ENCODE peak calls at places on chromosome 11, in six cellular contexts. P, F, B, J, R and G are unnamed samples.

GRCh38 chr11:121595717-121596156 is 143.0 kb upstream of the SORL1-AS1 start:
- DNase-seq in P (peak), F (peak), B (no peak), J (peak), R (peak), G (peak)

GRCh38 chr11:26827567-26828037 is 105.7 kb upstream of the SLC5A12 start:
- DNase-seq in P (no peak), F (peak), B (no peak), J (no peak), R (no peak), G (peak)

GRCh38 chr11:2951235-2952110 is 22.3 kb upstream of the PHLDA2 start:
- DNase-seq in P (no peak), F (peak), B (no peak), J (peak), R (peak), G (peak)

GRCh38 chr11:8017894-8018741 is 31.0 kb downstream of the EIF3F start:
- DNase-seq in P (no peak), F (peak), B (peak), J (peak), R (no peak), G (peak)

GRCh38 chr11:117484159-117484558 is 156.5 kb downstream of the CEP164 start:
- DNase-seq in P (no peak), F (no peak), B (no peak), J (no peak), R (no peak), G (no peak)

GRCh38 chr11:92082652-92083051 is 142.0 kb upstream of the FAT3 start:
- DNase-seq in P (no peak), F (no peak), B (no peak), J (no peak), R (no peak), G (no peak)

GRCh38 chr11:5605849-5606248 is 9.4 kb downstream of the TRIM6 start:
- DNase-seq in P (no peak), F (peak), B (no peak), J (peak), R (peak), G (peak)

GRCh38 chr11:114164546-114164945 is 105.0 kb downstream of the ZBTB16 start:
- DNase-seq in P (no peak), F (no peak), B (no peak), J (no peak), R (no peak), G (no peak)

GRCh38 chr11:111514216-111515031 is at the start of gene HOATZ:
- DNase-seq in P (no peak), F (peak), B (no peak), J (no peak), R (no peak), G (no peak)

GRCh38 chr11:108472681-108473080 is 5.4 kb upstream of the C11orf65 start:
- DNase-seq in P (no peak), F (no peak), B (no peak), J (no peak), R (no peak), G (no peak)

GRCh38 chr11:21364866-21365624 is 695.7 kb downstream of the NELL1 start:
- DNase-seq in P (no peak), F (no peak), B (no peak), J (no peak), R (no peak), G (no peak)

GRCh38 chr11:134357545-134357839 is 25.7 kb downstream of the GLB1L2 start:
- DNase-seq in P (no peak), F (no peak), B (no peak), J (no peak), R (no peak), G (no peak)

GRCh38 chr11:36718481-36718880 is 120.4 kb upstream of the RAG2 start:
- DNase-seq in P (no peak), F (no peak), B (no peak), J (no peak), R (no peak), G (no peak)

GRCh38 chr11:31492320-31492913 is 17.0 kb downstream of the IMMP1L start:
- DNase-seq in P (no peak), F (peak), B (no peak), J (peak), R (no peak), G (peak)

GRCh38 chr11:64136767-64137166 is 29.1 kb downstream of the MACROD1 start:
- DNase-seq in P (no peak), F (no peak), B (no peak), J (no peak), R (no peak), G (no peak)

GRCh38 chr11:46367244-46367915 is 14.1 kb upstream of the MDK start:
- DNase-seq in P (peak), F (peak), B (peak), J (peak), R (no peak), G (peak)

GRCh38 chr11:65854161-65854592 is 3.8 kb downstream of the CFL1 start:
- DNase-seq in P (no peak), F (no peak), B (peak), J (no peak), R (no peak), G (no peak)

GRCh38 chr11:34565417-34566208 is 52.0 kb upstream of the ELF5 start:
- DNase-seq in P (no peak), F (peak), B (peak), J (no peak), R (no peak), G (no peak)

GRCh38 chr11:2699185-2699530 is 636 bp downstream of the KCNQ1OT1 start:
- DNase-seq in P (no peak), F (peak), B (peak), J (no peak), R (no peak), G (no peak)

GRCh38 chr11:65569164-65569972 is 909 bp upstream of the ZNRD2 start:
- DNase-seq in P (no peak), F (no peak), B (no peak), J (no peak), R (no peak), G (no peak)

GRCh38 chr11:64364911-64365310 is 5.9 kb downstream of the RPS6KA4 start:
- DNase-seq in P (no peak), F (no peak), B (no peak), J (peak), R (peak), G (no peak)

GRCh38 chr11:73141309-73142127 is 600 bp downstream of the FCHSD2 start:
- DNase-seq in P (peak), F (peak), B (peak), J (peak), R (peak), G (peak)

GRCh38 chr11:129698212-129698611 is 117.4 kb upstream of the TMEM45B start:
- DNase-seq in P (no peak), F (no peak), B (no peak), J (no peak), R (no peak), G (no peak)

GRCh38 chr11:91513734-91514133 is 710.9 kb upstream of the FAT3 start:
- DNase-seq in P (no peak), F (no peak), B (no peak), J (no peak), R (no peak), G (no peak)

GRCh38 chr11:130441726-130442125 is 6.7 kb upstream of the ADAMTS15 start:
- DNase-seq in P (no peak), F (no peak), B (no peak), J (peak), R (no peak), G (no peak)

GRCh38 chr11:36500315-36500721 is 9.8 kb downstream of the TRAF6 start:
- DNase-seq in P (no peak), F (peak), B (peak), J (peak), R (peak), G (peak)

GRCh38 chr11:117649656-117650055 is 147.4 kb downstream of the DSCAML1 start:
- DNase-seq in P (no peak), F (no peak), B (no peak), J (no peak), R (no peak), G (no peak)

GRCh38 chr11:2169626-2170570 is 1.7 kb downstream of the TH start:
- DNase-seq in P (no peak), F (no peak), B (no peak), J (no peak), R (no peak), G (no peak)

GRCh38 chr11:128714881-128715280 is 21.0 kb downstream of the FLI1 start:
- DNase-seq in P (no peak), F (peak), B (no peak), J (peak), R (peak), G (peak)

GRCh38 chr11:14907411-14908213 is 15.6 kb upstream of the CYP2R1 start:
- DNase-seq in P (peak), F (peak), B (peak), J (peak), R (no peak), G (peak)

GRCh38 chr11:14902650-14903350 is 10.8 kb upstream of the CYP2R1 start:
- DNase-seq in P (no peak), F (peak), B (no peak), J (peak), R (peak), G (peak)

GRCh38 chr11:14906614-14907392 is 14.8 kb upstream of the CYP2R1 start:
- DNase-seq in P (no peak), F (no peak), B (no peak), J (no peak), R (no peak), G (no peak)

GRCh38 chr11:14905104-14906033 is 13.3 kb upstream of the CYP2R1 start:
- DNase-seq in P (peak), F (peak), B (peak), J (peak), R (no peak), G (peak)

GRCh38 chr11:14904745-14905103 is 12.7 kb upstream of the CYP2R1 start:
- DNase-seq in P (peak), F (peak), B (peak), J (peak), R (no peak), G (peak)
- TF ChIP-seq CTCF in P (peak), F (peak), B (peak), J (peak), R (peak), G (peak)

GRCh38 chr11:10693509-10694071 is at the start of gene IRAG1:
- DNase-seq in P (peak), F (peak), B (peak), J (peak), R (no peak), G (peak)

GRCh38 chr11:10696797-10697620 is 3.5 kb upstream of the IRAG1 start:
- DNase-seq in P (no peak), F (no peak), B (no peak), J (no peak), R (no peak), G (no peak)

GRCh38 chr11:10695821-10696220 is 2.3 kb upstream of the IRAG1 start:
- DNase-seq in P (no peak), F (no peak), B (no peak), J (no peak), R (no peak), G (peak)

GRCh38 chr11:10694481-10695239 is 1.1 kb upstream of the IRAG1 start:
- DNase-seq in P (no peak), F (peak), B (no peak), J (peak), R (no peak), G (peak)

DNA sequence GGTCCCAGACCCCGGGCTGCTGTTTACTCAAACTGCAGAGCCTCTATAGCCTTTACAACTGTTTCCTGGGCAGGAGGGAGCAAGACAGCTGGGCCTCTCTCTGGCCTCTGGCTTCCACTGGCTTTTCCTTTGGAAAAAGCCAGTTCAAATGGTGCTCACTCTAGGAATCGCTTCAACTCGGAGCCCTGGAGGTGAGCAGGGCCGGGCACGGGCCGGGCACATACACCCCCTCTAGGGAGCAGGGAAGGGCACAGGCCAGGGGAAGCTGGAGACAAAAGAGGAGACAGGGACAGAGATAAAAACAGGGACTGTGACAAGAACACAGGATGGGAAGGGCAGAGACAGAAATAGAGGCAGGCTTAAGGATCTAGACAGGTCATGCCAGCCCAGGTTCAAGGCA is 839 bp downstream of the IRAG1 start:
- DNase-seq in P (no peak), F (no peak), B (no peak), J (no peak), R (no peak), G (no peak)
- H3K4me3 ChIP-seq in P (peak), F (peak), B (peak), J (no peak), R (no peak), G (peak)

DNA sequence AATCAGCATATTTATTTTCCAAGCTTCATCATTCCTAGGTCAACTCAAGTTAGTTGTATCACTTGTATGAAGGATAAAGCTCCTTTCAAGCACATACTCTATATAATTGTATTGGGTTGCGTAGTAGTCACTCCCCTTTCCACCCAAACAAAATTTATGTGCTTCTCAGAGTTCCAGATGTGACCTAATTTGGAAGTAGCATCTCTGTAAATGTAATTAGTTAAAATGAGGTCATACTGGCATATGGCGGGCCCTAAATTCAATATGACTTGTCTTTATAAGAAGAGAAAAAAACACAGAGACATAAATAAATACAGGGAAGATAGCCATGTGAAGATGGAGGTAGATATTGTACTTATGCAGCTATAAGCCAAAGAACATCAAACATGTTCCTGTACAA is 226.8 kb upstream of the CHORDC1 start:
- DNase-seq in P (no peak), F (no peak), B (no peak), J (no peak), R (no peak), G (no peak)
- TF ChIP-seq CTCF in P (no peak), F (no peak), B (no peak), J (no peak), R (no peak), G (no peak)

GRCh38 chr11:17399236-17399635 is 10.8 kb upstream of the KCNJ11 start:
- DNase-seq in P (no peak), F (no peak), B (no peak), J (no peak), R (no peak), G (no peak)

GRCh38 chr11:17402486-17402885 is 14.0 kb upstream of the KCNJ11 start:
- DNase-seq in P (no peak), F (no peak), B (no peak), J (no peak), R (no peak), G (no peak)

GRCh38 chr11:17401841-17402240 is 13.4 kb upstream of the KCNJ11 start:
- DNase-seq in P (no peak), F (no peak), B (no peak), J (no peak), R (no peak), G (no peak)

GRCh38 chr11:17401316-17401715 is 12.9 kb upstream of the KCNJ11 start:
- DNase-seq in P (no peak), F (no peak), B (no peak), J (no peak), R (no peak), G (no peak)

GRCh38 chr11:17400048-17400775 is 11.8 kb upstream of the KCNJ11 start:
- DNase-seq in P (no peak), F (no peak), B (no peak), J (no peak), R (no peak), G (no peak)
- H3K4me3 ChIP-seq in P (no peak), F (no peak), B (no peak), J (no peak), R (no peak), G (no peak)